ENCODE peak calls at places on chromosomes 3 and 15, in ten cellular contexts. T is natural killer cell treated with Interleukin-12 subunit alpha and Interleukin-12 subunit beta and Interleukin-15 and Interleukin-18, amount 100 ng/mL, for 72 hours; R is left cardiac atrium; N is nucleus accumbens; E is erythroblast; P is brain microvascular endothelial cell; H is NCI-H1048; V is PC-3; U is EL; O is colonic mucosa. L is an unnamed sample.

GRCh38 chr15:37084602-37085001 is 15.7 kb downstream of the MEIS2 start:
- DNase-seq in T (no peak), R (no peak), N (no peak), E (no peak), P (no peak), H (no peak), V (no peak), U (no peak), O (no peak), L (no peak)

GRCh38 chr3:10524799-10525301 is 19.5 kb upstream of the ATP2B2 start:
- DNase-seq in T (no peak), R (no peak), N (no peak), E (no peak), P (no peak), H (no peak), V (peak), U (no peak), O (no peak), L (no peak)

GRCh38 chr3:129614435-129614834 is 8.0 kb upstream of the PLXND1 start:
- DNase-seq in T (no peak), R (no peak), N (no peak), E (no peak), P (no peak), H (no peak), V (no peak), U (no peak), O (no peak), L (no peak)

GRCh38 chr15:77691607-77692006 is 58.9 kb upstream of the LINGO1 start:
- DNase-seq in T (no peak), R (no peak), N (no peak), E (no peak), P (no peak), H (no peak), V (no peak), U (no peak), O (no peak), L (no peak)

GRCh38 chr3:188390775-188391443 is 237.0 kb downstream of the LPP start:
- DNase-seq in T (no peak), R (no peak), N (no peak), E (no peak), P (no peak), H (no peak), V (no peak), U (no peak), O (no peak), L (no peak)

GRCh38 chr3:172613845-172614244 is 90.6 kb upstream of the TNFSF10 start:
- DNase-seq in T (no peak), R (no peak), N (no peak), E (no peak), P (no peak), H (no peak), V (no peak), U (no peak), O (no peak), L (no peak)

GRCh38 chr3:146256851-146257486 is 6.1 kb upstream of the PLSCR4 start:
- DNase-seq in T (no peak), R (no peak), N (no peak), E (no peak), P (no peak), H (no peak), V (peak), U (peak), O (no peak), L (no peak)

GRCh38 chr3:89845053-89845452 is 737.6 kb downstream of the EPHA3 start:
- DNase-seq in T (no peak), R (no peak), N (no peak), E (no peak), P (no peak), H (no peak), V (no peak), U (no peak), O (no peak), L (no peak)

GRCh38 chr3:94256888-94257813 is 194.3 kb downstream of the NSUN3 start:
- DNase-seq in T (no peak), R (no peak), N (no peak), E (no peak), P (no peak), H (no peak), V (no peak), U (no peak), O (no peak), L (no peak)

GRCh38 chr15:87959080-87959479 is 297.5 kb downstream of the NTRK3 start:
- DNase-seq in T (no peak), R (no peak), N (no peak), E (peak), P (no peak), H (no peak), V (no peak), U (no peak), O (no peak), L (no peak)

GRCh38 chr3:129060276-129061076 is at the start of gene GP9:
- DNase-seq in T (no peak), R (no peak), N (no peak), E (peak), P (no peak), H (no peak), V (no peak), U (no peak), O (no peak), L (no peak)

GRCh38 chr3:63945558-63946096 is 33.4 kb upstream of the SCAANT1 start:
- DNase-seq in T (no peak), R (no peak), N (no peak), E (no peak), P (no peak), H (no peak), V (no peak), U (no peak), O (no peak), L (no peak)

GRCh38 chr15:39159833-39160232 is 421.0 kb upstream of the THBS1 start:
- DNase-seq in T (no peak), R (no peak), N (no peak), E (no peak), P (no peak), H (no peak), V (no peak), U (no peak), O (no peak), L (no peak)

GRCh38 chr3:115960799-115961198 is 337.5 kb downstream of the GAP43 start:
- DNase-seq in T (no peak), R (no peak), N (peak), E (no peak), P (no peak), H (no peak), V (no peak), U (no peak), O (no peak), L (peak)

GRCh38 chr3:9782777-9783176 is 9.5 kb downstream of the TADA3 start:
- DNase-seq in T (no peak), R (no peak), N (no peak), E (peak), P (no peak), H (no peak), V (peak), U (no peak), O (no peak), L (no peak)

GRCh38 chr15:80072285-80072684 is 12.8 kb downstream of the ZFAND6 start:
- DNase-seq in T (no peak), R (no peak), N (no peak), E (peak), P (peak), H (peak), V (peak), U (peak), O (peak), L (peak)

GRCh38 chr3:18349197-18349798 is 75.8 kb downstream of the SATB1 start:
- DNase-seq in T (no peak), R (no peak), N (no peak), E (no peak), P (no peak), H (no peak), V (no peak), U (no peak), O (no peak), L (no peak)

GRCh38 chr3:183073839-183074615 is 25.3 kb downstream of the MCCC1 start:
- DNase-seq in T (no peak), R (no peak), N (peak), E (no peak), P (peak), H (no peak), V (peak), U (peak), O (no peak), L (no peak)

GRCh38 chr15:99104788-99105515 is at the start of gene SYNM:
- DNase-seq in T (no peak), R (peak), N (peak), E (peak), P (peak), H (peak), V (peak), U (peak), O (peak), L (peak)

GRCh38 chr15:44775923-44776322 is 39.6 kb downstream of the TRIM69 start:
- DNase-seq in T (no peak), R (no peak), N (peak), E (peak), P (no peak), H (peak), V (no peak), U (no peak), O (no peak), L (peak)

GRCh38 chr3:71694358-71694999 is 30.7 kb downstream of the EIF4E3 start:
- DNase-seq in T (no peak), R (no peak), N (no peak), E (no peak), P (peak), H (no peak), V (peak), U (peak), O (peak), L (no peak)

GRCh38 chr15:98609144-98609852 is 39.0 kb upstream of the IGF1R start:
- DNase-seq in T (no peak), R (no peak), N (no peak), E (no peak), P (peak), H (no peak), V (peak), U (peak), O (no peak), L (no peak)

GRCh38 chr3:5298453-5298852 is 110.9 kb downstream of the EDEM1 start:
- DNase-seq in T (no peak), R (no peak), N (no peak), E (no peak), P (no peak), H (no peak), V (peak), U (no peak), O (no peak), L (no peak)

GRCh38 chr15:68299436-68299835 is 21.9 kb downstream of the FEM1B start:
- DNase-seq in T (no peak), R (no peak), N (no peak), E (no peak), P (no peak), H (no peak), V (no peak), U (peak), O (peak), L (no peak)

GRCh38 chr15:54159044-54159443 is 180.8 kb downstream of the UNC13C start:
- DNase-seq in T (no peak), R (no peak), N (no peak), E (no peak), P (no peak), H (no peak), V (no peak), U (no peak), O (no peak), L (no peak)